ENCODE peak calls at places on chromosomes 6 and 20, in six cellular contexts. W, I, V, P, N and Q are unnamed samples. For H3K4me1, the result is how much of the 10 kb centered on the place peaks cover.

GRCh38 chr6:154408906-154409500 is 52.4 kb upstream of the IPCEF1 start:
- DNase-seq in N (no peak), V (no peak), I (no peak), P (no peak), W (no peak), Q (no peak)

GRCh38 chr20:35329435-35330139 is 37.4 kb upstream of the FAM83C start:
- DNase-seq in P (no peak), V (peak), W (no peak), I (no peak), N (no peak), Q (peak)

GRCh38 chr6:93407186-93407585 is 12.2 kb downstream of the EPHA7 start:
- DNase-seq in V (no peak), P (no peak), W (no peak), N (no peak), I (no peak), Q (no peak)

GRCh38 chr6:1598433-1598832 is 11.3 kb upstream of the FOXC1 start:
- DNase-seq in V (no peak), W (no peak), P (no peak), N (no peak), I (no peak), Q (no peak)

GRCh38 chr6:14166821-14167220 is 49.2 kb downstream of the CD83 start:
- DNase-seq in P (no peak), W (no peak), I (no peak), N (no peak), V (no peak), Q (no peak)

GRCh38 chr20:63119451-63120285 is 96.3 kb downstream of the YTHDF1 start:
- DNase-seq in W (no peak), P (no peak), N (no peak), I (peak), V (no peak), Q (no peak)

GRCh38 chr6:14316911-14317535 is 199.5 kb downstream of the CD83 start:
- DNase-seq in P (no peak), I (no peak), V (peak), W (no peak), N (peak), Q (no peak)

GRCh38 chr20:56001106-56001785 is 4.1 kb downstream of the CBLN4 start:
- DNase-seq in V (no peak), W (no peak), P (no peak), I (no peak), N (no peak), Q (no peak)

GRCh38 chr6:118645395-118645794 is 6.0 kb downstream of the CEP85L start:
- DNase-seq in N (no peak), I (no peak), W (no peak), P (no peak), V (no peak), Q (peak)

GRCh38 chr6:137492289-137492688 is 1.9 kb downstream of the OLIG3 start:
- DNase-seq in W (no peak), N (no peak), V (no peak), I (no peak), P (no peak), Q (no peak)

GRCh38 chr20:37984018-37984785 is 49.1 kb downstream of the TTI1 start:
- DNase-seq in P (no peak), N (no peak), I (no peak), W (no peak), V (peak), Q (no peak)

GRCh38 chr6:15065603-15066002 is 180.3 kb upstream of the JARID2 start:
- DNase-seq in V (no peak), W (no peak), I (no peak), N (no peak), P (no peak), Q (no peak)

GRCh38 chr6:12009904-12010634 is 2.0 kb upstream of the HIVEP1 start:
- DNase-seq in P (no peak), W (no peak), V (no peak), N (no peak), I (no peak), Q (no peak)

GRCh38 chr20:63767886-63768285 is 28.3 kb downstream of the SLC2A4RG start:
- DNase-seq in W (no peak), I (no peak), V (no peak), N (no peak), P (no peak), Q (no peak)

GRCh38 chr20:4488407-4489339 is 233.0 kb upstream of the PRND start:
- DNase-seq in P (no peak), N (no peak), V (no peak), I (no peak), W (no peak), Q (no peak)

GRCh38 chr6:16961577-16961976 is 140.3 kb upstream of the STMND1 start:
- DNase-seq in N (no peak), I (no peak), W (no peak), V (no peak), P (no peak), Q (no peak)

GRCh38 chr6:21886601-21887091 is 293.1 kb downstream of the SOX4 start:
- DNase-seq in V (no peak), W (no peak), P (no peak), N (no peak), I (no peak), Q (no peak)

DNA sequence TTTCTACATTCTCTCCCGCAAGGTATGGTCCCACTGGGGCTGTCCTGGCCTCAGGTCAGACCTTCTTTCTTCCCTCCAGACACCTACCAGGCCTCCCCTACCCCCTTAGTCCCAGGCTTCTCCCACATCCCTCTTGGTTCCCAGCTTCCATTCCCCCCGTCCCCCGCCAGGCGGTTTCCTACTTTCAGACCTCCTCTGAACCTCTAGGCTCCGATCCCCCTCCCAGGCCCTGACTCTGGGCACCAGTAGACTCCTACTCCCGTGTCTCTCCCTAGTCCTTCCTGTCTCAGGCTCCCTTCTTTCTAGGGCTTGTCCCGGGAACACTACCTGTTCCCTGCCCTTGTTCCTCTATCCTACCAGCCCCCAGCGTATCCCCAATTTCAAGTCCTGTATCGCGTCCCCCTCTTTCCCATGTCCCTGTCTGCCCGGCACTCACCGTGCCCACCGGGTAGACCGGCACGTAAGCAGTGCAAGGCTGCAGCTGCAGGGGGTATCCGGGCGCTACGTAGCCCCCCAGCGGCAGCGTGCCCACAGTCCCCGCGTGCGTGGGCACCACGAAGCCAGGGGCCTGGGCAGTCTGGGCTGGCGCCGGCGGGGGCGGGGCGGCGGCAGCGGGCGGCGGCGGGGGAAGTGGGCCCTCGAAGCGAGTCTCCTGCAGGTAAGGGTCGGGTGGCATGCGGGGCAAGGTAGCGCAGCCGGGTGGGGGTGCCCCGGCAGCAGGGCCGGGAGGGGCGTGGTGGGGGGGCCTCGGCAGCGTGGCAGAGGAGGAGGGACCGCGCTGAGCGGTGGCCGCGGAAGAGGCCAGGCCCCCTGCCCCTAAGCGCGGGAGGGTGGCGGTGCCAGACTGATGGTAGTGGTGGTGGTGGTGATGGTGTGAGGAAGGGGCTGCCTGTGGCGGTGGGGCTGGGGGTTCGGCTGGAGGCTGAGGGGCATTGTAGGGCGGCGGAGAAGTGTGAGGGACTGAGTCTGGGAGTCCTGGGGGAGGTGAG is 1.5 kb downstream of the PRRT1 start:
- DNase-seq in N (no peak), I (no peak), V (no peak), P (no peak), W (no peak), Q (no peak)
- H3K4me1 ChIP-seq in N (under half), I (under half), V (half or more), P (under half), W (under half), Q (under half)

GRCh38 chr20:24989162-24989561 is 3.4 kb downstream of the APMAP start:
- DNase-seq in W (no peak), V (peak), P (no peak), N (no peak), I (no peak), Q (no peak)
- TF ChIP-seq POLR2A in W (no peak), V (no peak), P (no peak), N (no peak), I (no peak), Q (no peak)

GRCh38 chr20:57392512-57393271 is 1.5 kb downstream of the RBM38 start:
- DNase-seq in W (no peak), I (peak), N (peak), V (peak), P (peak), Q (no peak)
- H3K4me1 ChIP-seq in W (under half), I (half or more), N (under half), V (half or more), P (under half), Q (under half)

GRCh38 chr20:36777576-36777975 is 4.0 kb upstream of the DSN1 start:
- DNase-seq in W (no peak), P (no peak), N (no peak), V (no peak), I (no peak), Q (no peak)

GRCh38 chr20:36777152-36777551 is 3.6 kb upstream of the DSN1 start:
- DNase-seq in N (no peak), V (no peak), I (no peak), P (no peak), W (no peak), Q (no peak)

GRCh38 chr20:36779656-36780025 is 6.1 kb upstream of the DSN1 start:
- DNase-seq in I (no peak), V (no peak), W (no peak), N (no peak), P (no peak), Q (no peak)

GRCh38 chr20:36775826-36776225 is 2.3 kb upstream of the DSN1 start:
- DNase-seq in P (no peak), V (no peak), I (no peak), W (no peak), N (no peak), Q (no peak)

GRCh38 chr20:36778831-36779655 is 5.5 kb upstream of the DSN1 start:
- DNase-seq in N (no peak), P (no peak), I (no peak), V (no peak), W (no peak), Q (no peak)
- TF ChIP-seq POLR2A in N (no peak), P (no peak), I (no peak), V (no peak), W (no peak), Q (no peak)

GRCh38 chr6:111850288-111850937 is 22.8 kb downstream of the FYN start:
- DNase-seq in P (no peak), W (no peak), V (no peak), N (no peak), I (peak), Q (no peak)
- H3K4me1 ChIP-seq in P (under half), W (under half), V (half or more), N (under half), I (half or more), Q (under half)

GRCh38 chr6:52543262-52543661 is 33.6 kb downstream of the TRAM2 start:
- DNase-seq in I (no peak), W (no peak), P (no peak), V (no peak), N (no peak), Q (no peak)

GRCh38 chr6:52545844-52546119 is 31.1 kb downstream of the TRAM2 start:
- DNase-seq in V (no peak), N (no peak), W (no peak), P (no peak), I (no peak), Q (no peak)

GRCh38 chr6:52545050-52545843 is 31.6 kb downstream of the TRAM2 start:
- DNase-seq in W (no peak), V (no peak), N (no peak), I (no peak), P (no peak), Q (no peak)

GRCh38 chr6:52544325-52545022 is 32.4 kb downstream of the TRAM2 start:
- DNase-seq in V (no peak), I (no peak), N (no peak), W (no peak), P (no peak), Q (no peak)

DNA sequence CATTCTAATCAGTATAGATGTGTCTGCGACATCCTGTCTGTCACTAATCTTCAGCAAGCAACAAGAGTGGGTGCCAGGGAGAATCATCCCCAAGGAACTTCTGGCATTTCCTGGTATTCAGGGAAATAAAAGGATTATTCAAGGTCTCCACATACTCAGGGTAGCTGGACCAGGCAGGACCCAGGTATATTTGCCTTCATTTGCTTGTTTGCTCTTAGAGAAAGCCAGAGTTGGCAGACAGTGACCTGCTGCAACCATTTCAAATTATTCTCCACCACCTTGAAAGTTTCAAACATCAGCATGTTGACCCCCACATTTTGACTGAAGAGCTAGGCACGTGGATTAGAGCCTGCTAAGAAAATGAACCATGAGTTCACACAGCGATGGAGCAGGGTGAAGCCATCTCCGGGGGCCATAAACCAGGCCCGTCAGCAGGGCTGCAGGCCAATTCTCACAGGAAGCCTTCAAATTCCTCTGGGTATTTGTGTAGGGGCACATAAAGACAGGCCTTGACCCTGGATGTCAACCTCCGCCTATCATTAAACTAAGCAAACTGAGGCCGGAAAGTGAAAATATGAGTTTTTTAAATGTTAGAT is 33.0 kb downstream of the TRAM2 start:
- DNase-seq in W (no peak), P (no peak), N (no peak), V (no peak), I (no peak), Q (no peak)
- TF ChIP-seq POLR2A in W (no peak), P (no peak), N (no peak), V (no peak), I (no peak), Q (no peak)

DNA sequence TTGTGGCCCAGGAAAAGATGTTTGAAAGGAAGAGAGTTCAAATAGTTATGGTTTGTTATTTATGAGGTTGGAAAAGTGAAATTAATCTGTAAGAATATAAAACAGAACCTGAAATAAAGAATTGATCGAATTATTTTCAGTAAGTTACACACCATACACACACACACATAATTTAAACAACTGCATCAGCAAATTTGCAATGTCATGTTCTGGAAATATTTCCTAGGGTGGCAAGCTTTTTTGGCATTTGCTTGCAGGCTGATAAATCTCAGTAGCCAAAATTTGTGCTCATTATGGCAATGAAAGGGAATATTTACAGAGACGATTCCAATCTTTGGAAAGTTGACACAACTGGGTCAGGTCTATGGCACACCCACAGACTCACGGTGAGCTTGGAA is 9.5 kb downstream of the CITED2 start:
- DNase-seq in W (no peak), I (no peak), V (no peak), P (no peak), N (no peak), Q (no peak)
- H3K4me1 ChIP-seq in W (under half), I (under half), V (under half), P (under half), N (under half), Q (under half)

DNA sequence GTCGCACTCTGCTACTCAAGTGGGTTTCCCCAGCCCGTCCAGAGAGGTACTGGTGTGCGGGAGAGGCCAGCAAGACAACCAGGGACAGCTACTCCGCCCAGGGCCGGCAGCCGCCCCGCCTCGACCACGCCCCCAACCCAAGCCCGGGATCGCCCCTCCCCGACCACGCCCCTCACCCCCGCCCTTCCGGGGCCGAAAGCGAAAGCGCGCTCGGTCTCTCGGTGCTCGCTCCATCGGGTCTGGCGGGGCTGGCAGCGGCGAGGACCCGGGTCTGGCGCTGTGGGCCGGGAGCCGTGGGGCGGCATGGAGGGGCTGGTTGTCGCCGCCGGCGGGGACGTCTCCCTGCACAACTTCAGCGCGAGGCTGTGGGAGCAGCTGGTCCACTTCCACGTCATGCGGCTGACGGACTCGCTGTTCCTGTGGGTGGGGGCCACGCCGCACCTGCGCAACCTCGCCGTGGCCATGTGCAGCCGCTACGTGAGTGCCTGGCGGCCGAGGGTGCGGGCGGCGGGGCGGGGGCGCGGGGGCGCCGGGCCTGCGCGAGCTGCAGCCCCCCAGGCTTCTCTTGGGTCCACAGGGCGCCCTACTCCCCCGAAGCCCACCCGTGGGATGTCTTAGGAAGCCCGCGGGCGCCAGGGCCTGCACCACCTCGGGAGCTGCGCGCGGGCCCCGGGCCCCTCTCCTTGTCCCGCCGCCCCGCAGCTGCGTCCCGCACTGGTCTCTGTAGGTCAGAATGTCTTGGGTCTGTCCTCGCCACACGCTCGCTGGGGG is at the start of gene PSMG4:
- DNase-seq in I (peak), W (peak), N (peak), P (peak), V (peak), Q (peak)
- TF ChIP-seq POLR2A in I (peak), W (no peak), N (peak), P (no peak), V (no peak), Q (peak)

GRCh38 chr6:308307-308706 is 16.0 kb downstream of the DUSP22 start:
- DNase-seq in I (no peak), W (no peak), V (no peak), P (no peak), N (no peak), Q (no peak)
- H3K4me1 ChIP-seq in I (under half), W (under half), V (half or more), P (under half), N (under half), Q (under half)

GRCh38 chr20:57705103-57705899 is 4.5 kb downstream of the PMEPA1 start:
- DNase-seq in N (no peak), W (no peak), V (no peak), P (no peak), I (no peak), Q (no peak)
- TF ChIP-seq POLR2A in N (no peak), W (no peak), V (no peak), P (no peak), I (no peak), Q (no peak)